ENCODE peak calls at places on chromosome 2, in nine cellular contexts. Z is cardiac fibroblast, P is heart right ventricle, R is heart left ventricle, O is gastrocnemius medialis, M is Peyer's patch, B is esophagus squamous epithelium, A is WTC11, H is IMR-90. F is an unnamed sample.

GRCh38 chr2:228642861-228643260 is 461.4 kb upstream of the SPHKAP start:
- DNase-seq in Z (no peak), P (no peak), R (no peak), O (no peak), M (no peak), B (no peak), A (no peak), H (no peak), F (no peak)

GRCh38 chr2:216014006-216014405 is 655 bp upstream of the MREG start:
- DNase-seq in Z (no peak), P (no peak), R (no peak), O (no peak), M (no peak), B (no peak), A (no peak), H (no peak), F (no peak)

GRCh38 chr2:64595397-64596160 is 58.1 kb downstream of the SERTAD2 start:
- DNase-seq in Z (peak), P (no peak), R (no peak), O (no peak), M (no peak), B (no peak), A (no peak), H (peak), F (no peak)

GRCh38 chr2:86039178-86039962 is 66.3 kb downstream of the POLR1A start:
- DNase-seq in Z (no peak), P (no peak), R (no peak), O (no peak), M (no peak), B (no peak), A (no peak), H (no peak), F (no peak)

GRCh38 chr2:201232125-201232815 is 28.1 kb upstream of the CASP8 start:
- DNase-seq in Z (peak), P (peak), R (peak), O (peak), M (peak), B (peak), A (peak), H (peak), F (peak)

GRCh38 chr2:71069376-71069775 is 928 bp downstream of the NAGK start:
- DNase-seq in Z (no peak), P (no peak), R (no peak), O (no peak), M (no peak), B (no peak), A (no peak), H (peak), F (no peak)

GRCh38 chr2:190603374-190603773 is 45.5 kb upstream of the NAB1 start:
- DNase-seq in Z (no peak), P (no peak), R (no peak), O (no peak), M (no peak), B (no peak), A (no peak), H (no peak), F (no peak)

GRCh38 chr2:7281348-7281747 is 364.1 kb downstream of the RNF144A start:
- DNase-seq in Z (no peak), P (no peak), R (no peak), O (no peak), M (no peak), B (no peak), A (no peak), H (no peak), F (no peak)

GRCh38 chr2:60925994-60926750 is 44.8 kb downstream of the REL start:
- DNase-seq in Z (no peak), P (no peak), R (no peak), O (no peak), M (no peak), B (no peak), A (no peak), H (peak), F (no peak)

GRCh38 chr2:119592436-119592835 is 48.2 kb downstream of the CFAP221 start:
- DNase-seq in Z (no peak), P (no peak), R (no peak), O (no peak), M (no peak), B (no peak), A (no peak), H (no peak), F (no peak)

DNA sequence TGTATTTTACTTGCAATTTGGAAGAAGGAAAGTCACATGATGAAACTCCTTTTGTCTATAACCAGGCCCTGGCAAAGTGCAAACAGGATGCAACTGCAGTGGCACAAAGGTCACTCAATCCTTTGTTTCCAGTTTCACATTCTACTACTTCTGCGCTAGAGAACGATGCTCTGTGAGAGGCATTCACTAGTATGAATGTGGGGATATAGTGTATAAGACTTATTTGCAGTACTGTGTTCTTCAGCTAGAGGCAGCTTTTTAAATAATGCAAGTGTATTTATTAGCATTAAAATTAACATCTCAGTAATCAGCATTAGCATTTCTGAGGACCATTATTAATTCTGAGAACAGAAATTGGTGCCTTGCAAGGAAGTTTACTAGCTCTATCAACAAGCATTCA is 68.9 kb downstream of the PRPF40A start:
- DNase-seq in Z (peak), P (no peak), R (no peak), O (no peak), M (no peak), B (no peak), A (no peak), H (peak), F (no peak)
- TF ChIP-seq CTCF in Z (peak), P (no peak), R (peak), O (peak), M (peak), B (peak), A (no peak), H (peak), F (peak)

GRCh38 chr2:40255118-40255517 is 196.8 kb downstream of the SLC8A1 start:
- DNase-seq in Z (no peak), P (no peak), R (no peak), O (no peak), M (no peak), B (no peak), A (no peak), H (no peak), F (no peak)

GRCh38 chr2:40259900-40260299 is 192.0 kb downstream of the SLC8A1 start:
- DNase-seq in Z (no peak), P (no peak), R (no peak), O (no peak), M (no peak), B (no peak), A (no peak), H (no peak), F (no peak)

GRCh38 chr2:40256008-40256407 is 195.9 kb downstream of the SLC8A1 start:
- DNase-seq in Z (no peak), P (no peak), R (no peak), O (no peak), M (no peak), B (no peak), A (no peak), H (no peak), F (no peak)

GRCh38 chr2:40257812-40258457 is 194.0 kb downstream of the SLC8A1 start:
- DNase-seq in Z (no peak), P (no peak), R (no peak), O (no peak), M (no peak), B (no peak), A (no peak), H (no peak), F (no peak)

GRCh38 chr2:40256649-40257048 is 195.2 kb downstream of the SLC8A1 start:
- DNase-seq in Z (peak), P (no peak), R (no peak), O (no peak), M (no peak), B (no peak), A (peak), H (no peak), F (no peak)
- TF ChIP-seq CTCF in Z (peak), P (no peak), R (no peak), O (no peak), M (no peak), B (no peak), A (no peak), H (peak), F (no peak)

DNA sequence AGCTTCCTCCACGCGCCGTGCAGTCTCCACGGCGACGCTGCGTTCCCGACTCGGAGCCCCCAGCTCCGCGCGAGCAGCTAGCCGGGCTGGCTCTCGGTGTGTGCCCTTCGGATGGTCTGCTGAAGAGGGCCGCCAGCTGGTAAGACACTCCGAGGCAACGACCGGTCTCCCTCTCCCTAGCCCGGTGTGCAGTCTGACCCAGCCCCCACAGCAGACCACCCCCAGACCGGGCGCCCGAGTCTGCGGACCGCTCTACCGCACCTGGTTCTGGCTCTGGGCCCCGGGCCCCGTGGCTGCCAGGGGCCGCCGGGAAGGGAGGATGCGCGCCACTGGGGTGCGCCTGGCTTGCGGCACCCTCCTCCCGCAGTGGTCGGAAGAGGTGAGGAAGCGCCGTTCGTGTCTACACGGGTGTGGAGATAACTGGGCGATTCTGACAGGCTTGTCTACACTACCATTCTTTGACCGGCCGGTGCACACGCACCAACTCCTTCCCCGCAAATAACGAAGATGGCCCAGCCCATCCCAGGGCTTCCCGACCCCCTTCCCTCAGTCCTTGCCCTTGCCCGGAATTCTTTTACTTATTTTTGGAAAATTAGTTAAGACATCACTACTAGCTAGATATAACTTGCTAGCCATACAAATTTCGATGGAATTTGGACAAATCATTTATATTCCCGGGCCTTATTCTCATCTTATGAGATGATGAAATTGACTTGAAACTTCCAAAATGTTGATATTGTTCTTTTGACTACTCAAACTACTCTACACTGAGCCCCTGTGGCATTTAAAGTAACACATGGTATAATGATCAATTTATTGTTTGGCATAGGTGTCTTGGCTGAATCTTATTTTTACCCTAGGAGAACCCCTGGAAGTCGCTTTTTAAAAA is 1.1 kb downstream of the ERICH2 start:
- DNase-seq in Z (no peak), P (no peak), R (no peak), O (no peak), M (no peak), B (no peak), A (peak), H (peak), F (no peak)
- TF ChIP-seq CTCF in Z (no peak), P (no peak), R (no peak), O (no peak), M (no peak), B (no peak), A (no peak), H (no peak), F (no peak)

GRCh38 chr2:84838434-84839145 is 42.3 kb downstream of the TRABD2A start:
- DNase-seq in Z (no peak), P (no peak), R (no peak), O (no peak), M (no peak), B (no peak), A (no peak), H (peak), F (no peak)

GRCh38 chr2:84841577-84841976 is 39.3 kb downstream of the TRABD2A start:
- DNase-seq in Z (no peak), P (no peak), R (no peak), O (no peak), M (no peak), B (no peak), A (no peak), H (no peak), F (no peak)

GRCh38 chr2:84839851-84840250 is 41.0 kb downstream of the TRABD2A start:
- DNase-seq in Z (no peak), P (no peak), R (no peak), O (no peak), M (no peak), B (no peak), A (no peak), H (no peak), F (no peak)

GRCh38 chr2:84844141-84844540 is 36.7 kb downstream of the TRABD2A start:
- DNase-seq in Z (no peak), P (no peak), R (no peak), O (no peak), M (no peak), B (no peak), A (no peak), H (no peak), F (no peak)

DNA sequence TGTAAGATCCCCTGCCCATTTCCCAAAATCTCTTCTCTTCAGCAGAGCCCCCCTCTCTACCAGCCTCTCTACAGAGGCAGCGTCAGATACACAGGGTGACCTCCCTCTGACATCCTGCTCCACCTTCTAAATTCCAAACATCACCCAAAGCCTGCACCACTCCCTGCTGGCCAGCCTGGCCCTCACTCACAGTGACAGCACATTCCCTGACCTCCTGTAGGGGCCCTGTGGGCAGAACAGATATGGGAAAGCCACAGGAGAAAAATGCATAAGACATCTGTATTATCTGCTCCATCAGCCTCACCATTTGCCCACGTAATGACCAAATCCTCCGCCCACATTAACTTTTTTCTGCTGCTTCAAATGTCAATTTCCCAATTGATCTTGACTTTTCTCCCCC is 40.6 kb downstream of the TRABD2A start:
- DNase-seq in Z (peak), P (no peak), R (no peak), O (no peak), M (no peak), B (no peak), A (no peak), H (peak), F (no peak)
- TF ChIP-seq CTCF in Z (no peak), P (no peak), R (no peak), O (no peak), M (no peak), B (no peak), A (no peak), H (peak), F (no peak)

GRCh38 chr2:112583497-112584133 is 794 bp upstream of the CHCHD5 start:
- DNase-seq in Z (peak), P (no peak), R (no peak), O (no peak), M (no peak), B (no peak), A (no peak), H (no peak), F (no peak)
- TF ChIP-seq CTCF in Z (no peak), P (no peak), R (no peak), O (no peak), M (peak), B (no peak), A (no peak), H (no peak), F (no peak)

GRCh38 chr2:75710577-75711253 is at the start of gene GCFC2:
- DNase-seq in Z (peak), P (peak), R (peak), O (peak), M (peak), B (peak), A (peak), H (peak), F (peak)
- TF ChIP-seq CTCF in Z (peak), P (peak), R (peak), O (peak), M (peak), B (peak), A (no peak), H (peak), F (peak)

F was measured in thoracic aorta.